ENCODE peak calls at places on chromosome 15, in ten cellular contexts. Z is T-helper 1 cell; V is H54; C is fibroblast of pulmonary artery; H is body of pancreas; Y is memory B cell; N is activated naive CD8-positive, alpha-beta T cell treated with anti-CD3 and anti-CD28 coated beads, Interleukin-2, amount 50 U/mL, for 24 hours; F is RWPE1; O is erythroblast; S is CD4-positive, CD25-positive, alpha-beta regulatory T cell. X is an unnamed sample.

GRCh38 chr15:77739591-77740378 is 107.1 kb upstream of the LINGO1 start:
- DNase-seq in H (no peak), Z (no peak), N (no peak), Y (no peak), S (no peak), O (no peak), C (no peak), V (no peak), F (no peak), X (no peak)

GRCh38 chr15:31262901-31263671 is 63.5 kb upstream of the KLF13 start:
- DNase-seq in Y (peak), O (peak), N (no peak), C (no peak), F (peak), V (no peak), H (no peak), S (no peak), Z (peak), X (peak)

GRCh38 chr15:34650177-34650576 is 66.7 kb upstream of the GOLGA8B start:
- DNase-seq in C (peak), V (no peak), F (no peak), S (no peak), O (no peak), Z (no peak), H (no peak), Y (no peak), N (peak), X (peak)

GRCh38 chr15:88023956-88024355 is 232.6 kb downstream of the NTRK3 start:
- DNase-seq in H (no peak), F (no peak), N (no peak), Y (no peak), C (no peak), Z (no peak), S (no peak), V (no peak), O (no peak), X (no peak)

GRCh38 chr15:43237842-43238470 is 17.1 kb upstream of the EPB42 start:
- DNase-seq in N (no peak), S (no peak), F (no peak), Z (no peak), V (no peak), H (no peak), C (no peak), O (no peak), Y (no peak), X (no peak)

GRCh38 chr15:77975332-77976119 is 102.0 kb downstream of the TBC1D2B start:
- DNase-seq in O (no peak), F (no peak), V (no peak), Y (no peak), Z (no peak), C (no peak), N (no peak), H (no peak), S (no peak), X (no peak)

GRCh38 chr15:95262866-95263564 is 1031.7 kb downstream of the MCTP2 start:
- DNase-seq in Z (no peak), Y (no peak), N (no peak), C (peak), H (no peak), O (no peak), V (no peak), F (no peak), S (no peak), X (no peak)

GRCh38 chr15:89143503-89144162 is 55.4 kb downstream of the ABHD2 start:
- DNase-seq in F (no peak), Z (peak), N (no peak), C (peak), H (no peak), Y (no peak), O (no peak), S (no peak), V (no peak), X (peak)

GRCh38 chr15:81752149-81752942 is 293.5 kb downstream of the MEX3B start:
- DNase-seq in C (peak), Y (no peak), H (peak), S (no peak), V (no peak), O (peak), F (peak), N (no peak), Z (no peak), X (peak)

GRCh38 chr15:67039349-67040075 is 25.9 kb upstream of the SMAD3 start:
- DNase-seq in S (no peak), N (no peak), V (no peak), H (no peak), F (peak), Z (no peak), C (no peak), O (no peak), Y (no peak), X (no peak)

GRCh38 chr15:35019401-35020327 is 31.6 kb upstream of the ZNF770 start:
- DNase-seq in C (peak), F (no peak), Z (no peak), V (no peak), N (no peak), O (no peak), H (no peak), S (no peak), Y (no peak), X (no peak)

GRCh38 chr15:87227846-87228245 is 1028.7 kb downstream of the NTRK3 start:
- DNase-seq in F (no peak), S (no peak), Y (no peak), O (no peak), V (no peak), Z (no peak), N (no peak), C (peak), H (no peak), X (no peak)

GRCh38 chr15:57625703-57626448 is 34.2 kb downstream of the MYZAP start:
- DNase-seq in F (no peak), Y (no peak), V (no peak), N (no peak), H (no peak), O (no peak), S (no peak), Z (no peak), C (no peak), X (no peak)

GRCh38 chr15:31254431-31255175 is 72.0 kb upstream of the KLF13 start:
- DNase-seq in V (no peak), F (no peak), N (no peak), Z (no peak), H (no peak), Y (no peak), S (no peak), C (peak), O (no peak), X (peak)

GRCh38 chr15:92118162-92118935 is 264.8 kb downstream of the SLCO3A1 start:
- DNase-seq in C (no peak), O (no peak), F (peak), V (no peak), Y (no peak), Z (no peak), H (no peak), S (no peak), N (no peak), X (no peak)

GRCh38 chr15:37059051-37059450 is 41.3 kb downstream of the MEIS2 start:
- DNase-seq in Y (no peak), C (peak), F (peak), V (no peak), H (no peak), N (no peak), S (no peak), O (no peak), Z (no peak), X (peak)

GRCh38 chr15:98795980-98796379 is 147.6 kb downstream of the IGF1R start:
- DNase-seq in F (no peak), O (no peak), Z (no peak), H (no peak), C (no peak), V (no peak), Y (no peak), N (no peak), S (no peak), X (no peak)

GRCh38 chr15:84911879-84912660 is 27.6 kb downstream of the SLC28A1 start:
- DNase-seq in F (peak), N (no peak), Y (no peak), C (peak), V (peak), Z (no peak), H (peak), O (no peak), S (no peak), X (peak)

GRCh38 chr15:67850995-67851535 is 11.2 kb upstream of the RNU6-1 start:
- DNase-seq in F (peak), N (no peak), Z (no peak), H (no peak), V (no peak), S (no peak), O (no peak), C (peak), Y (no peak), X (no peak)

GRCh38 chr15:20386198-20386597 is 155.4 kb downstream of the GOLGA6L6 start:
- DNase-seq in O (no peak), H (no peak), S (no peak), F (no peak), N (no peak), V (no peak), Y (no peak), Z (no peak), C (no peak), X (no peak)

GRCh38 chr15:54580643-54581042 is 602.4 kb downstream of the UNC13C start:
- DNase-seq in Z (no peak), H (no peak), O (no peak), N (no peak), S (no peak), C (no peak), F (peak), V (no peak), Y (no peak), X (no peak)

GRCh38 chr15:25690673-25691543 is 172.2 kb downstream of the ATP10A start:
- DNase-seq in F (peak), N (no peak), C (peak), Z (no peak), Y (no peak), V (no peak), S (no peak), O (no peak), H (no peak), X (peak)

GRCh38 chr15:89475688-89476087 is 20.7 kb downstream of the RHCG start:
- DNase-seq in H (no peak), Y (no peak), N (no peak), F (no peak), O (no peak), S (no peak), Z (no peak), V (no peak), C (no peak), X (no peak)

GRCh38 chr15:58285212-58285920 is 146.4 kb upstream of the LIPC start:
- DNase-seq in S (no peak), F (no peak), N (no peak), Z (no peak), O (no peak), Y (no peak), V (no peak), C (no peak), H (no peak), X (no peak)

GRCh38 chr15:43187544-43188155 is 2.4 kb downstream of the CCNDBP1 start:
- DNase-seq in Y (peak), F (peak), N (no peak), S (peak), H (no peak), O (peak), V (no peak), C (peak), Z (peak), X (no peak)

GRCh38 chr15:31360843-31361763 is 34.5 kb downstream of the KLF13 start:
- DNase-seq in Z (peak), S (peak), C (no peak), V (no peak), O (peak), N (peak), Y (peak), F (peak), H (peak), X (no peak)

GRCh38 chr15:70047386-70048195 is 50.1 kb downstream of the TLE3 start:
- DNase-seq in S (no peak), C (peak), Y (no peak), O (no peak), H (no peak), Z (no peak), V (no peak), F (no peak), N (no peak), X (no peak)

GRCh38 chr15:22262613-22263020 is 182.3 kb downstream of the OR4M2 start:
- DNase-seq in S (peak), Z (peak), O (no peak), F (no peak), Y (no peak), C (no peak), N (no peak), V (no peak), H (no peak), X (no peak)

X was measured in stromal cell of bone marrow.